ENCODE peak calls at places on chromosomes 7 and 10, in five cellular contexts. W, A, N, I and T are unnamed samples.

GRCh38 chr10:123649672-123650071 is 16.5 kb upstream of the GPR26 start:
- DNase-seq in N (no peak), I (no peak), A (no peak), W (no peak), T (no peak)

GRCh38 chr10:75165684-75166622 is 44.6 kb upstream of the VDAC2 start:
- DNase-seq in A (no peak), N (peak; percentile 82), W (no peak), I (peak; percentile 9), T (peak; percentile 50)

GRCh38 chr7:142303650-142304049 is 45.8 kb upstream of the PRSS58 start:
- DNase-seq in I (no peak), A (no peak), N (peak; percentile 20), W (no peak), T (no peak)

GRCh38 chr10:16809074-16809718 is 8.0 kb downstream of the RSU1 start:
- DNase-seq in A (peak; percentile 42), N (peak; percentile 69), W (no peak), I (peak; percentile 36), T (peak; percentile 79)

GRCh38 chr10:110529596-110530011 is 31.9 kb downstream of the DUSP5 start:
- DNase-seq in I (no peak), A (no peak), W (no peak), N (peak; percentile 65), T (no peak)

GRCh38 chr7:101265622-101266516 is 21.0 kb upstream of the FIS1 start:
- DNase-seq in A (no peak), N (no peak), I (no peak), W (no peak), T (no peak)

GRCh38 chr10:113426181-113426837 is 126.5 kb upstream of the HABP2 start:
- DNase-seq in A (no peak), N (no peak), W (no peak), I (no peak), T (no peak)

GRCh38 chr7:29381206-29382094 is 182.2 kb upstream of the PRR15 start:
- DNase-seq in I (no peak), N (no peak), W (no peak), A (no peak), T (no peak)

GRCh38 chr7:144397086-144397485 is 6.4 kb downstream of the NOBOX start:
- DNase-seq in I (no peak), N (no peak), W (no peak), A (no peak), T (no peak)

GRCh38 chr7:107201795-107202450 is 33.1 kb downstream of the HBP1 start:
- DNase-seq in A (peak; percentile 33), I (peak; percentile 18), N (peak; percentile 51), W (no peak), T (peak; percentile 53)

GRCh38 chr10:75378403-75378802 is 23.2 kb downstream of the ZNF503 start:
- DNase-seq in I (no peak), N (no peak), A (no peak), W (no peak), T (no peak)

GRCh38 chr10:110528224-110528997 is 30.7 kb downstream of the DUSP5 start:
- DNase-seq in N (no peak), W (no peak), A (no peak), I (no peak), T (peak; percentile 87)

GRCh38 chr7:94414481-94414880 is 19.8 kb downstream of the COL1A2 start:
- DNase-seq in I (peak; percentile 77), N (no peak), W (no peak), A (peak; percentile 70), T (peak; percentile 50)

GRCh38 chr10:28897617-28898464 is 220.5 kb downstream of the BAMBI start:
- DNase-seq in W (no peak), A (no peak), N (no peak), I (no peak), T (no peak)

GRCh38 chr7:115731796-115732471 is 298.6 kb downstream of the TFEC start:
- DNase-seq in N (no peak), I (peak; percentile 22), W (no peak), A (no peak), T (no peak)

GRCh38 chr10:23384364-23384763 is 39.8 kb upstream of the C10orf67 start:
- DNase-seq in A (no peak), W (peak; percentile 4), I (peak; percentile 47), N (no peak), T (peak; percentile 43)

GRCh38 chr7:132138817-132139216 is 437.5 kb downstream of the PLXNA4 start:
- DNase-seq in I (no peak), N (no peak), A (no peak), W (no peak), T (no peak)

GRCh38 chr10:11105676-11106004 is 88.0 kb downstream of the CELF2 start:
- DNase-seq in W (no peak), N (no peak), I (no peak), A (no peak), T (no peak)

GRCh38 chr10:117112220-117112619 is 25.9 kb downstream of the VAX1 start:
- DNase-seq in A (no peak), I (no peak), W (no peak), N (no peak), T (peak; percentile 20)

GRCh38 chr10:57692255-57692980 is 575.3 kb downstream of the IPMK start:
- DNase-seq in N (no peak), W (peak; percentile 75), A (peak; percentile 89), I (peak; percentile 84), T (peak; percentile 98)

GRCh38 chr10:13518076-13518692 is 10.6 kb downstream of the BEND7 start:
- DNase-seq in N (peak; percentile 50), A (peak; percentile 27), W (no peak), I (peak; percentile 22), T (peak; percentile 45)

GRCh38 chr7:38813797-38814196 is 95.2 kb downstream of the VPS41 start:
- DNase-seq in N (no peak), I (no peak), W (no peak), A (no peak), T (no peak)

GRCh38 chr10:120506674-120507073 is 49.6 kb downstream of the PLPP4 start:
- DNase-seq in A (no peak), I (no peak), W (peak; percentile 20), N (no peak), T (peak; percentile 44)

GRCh38 chr7:35255909-35256876 is 2.3 kb upstream of the TBX20 start:
- DNase-seq in A (no peak), N (no peak), I (no peak), W (no peak), T (no peak)

GRCh38 chr7:15168489-15168888 is 265.9 kb upstream of the DGKB start:
- DNase-seq in I (no peak), N (no peak), W (peak; percentile 8), A (no peak), T (no peak)

GRCh38 chr10:79926037-79926436 is 22.9 kb downstream of the SFTPD start:
- DNase-seq in I (no peak), A (no peak), W (no peak), N (no peak), T (no peak)

GRCh38 chr10:117398014-117398413 is 22.8 kb upstream of the PDZD8 start:
- DNase-seq in W (no peak), A (no peak), N (no peak), I (no peak), T (no peak)

GRCh38 chr10:1203216-1203615 is 147.0 kb downstream of the WDR37 start:
- DNase-seq in N (no peak), W (no peak), I (no peak), A (no peak), T (no peak)

GRCh38 chr10:15069230-15069629 is 19.3 kb downstream of the ACBD7 start:
- DNase-seq in I (no peak), N (peak; percentile 19), A (no peak), W (no peak), T (no peak)

GRCh38 chr7:95180-95862 is 97.0 kb upstream of the FAM20C start:
- DNase-seq in A (no peak), I (peak; percentile 77), W (no peak), N (no peak), T (no peak)

GRCh38 chr10:95208702-95209391 is 14.8 kb downstream of the ACSM6 start:
- DNase-seq in A (peak; percentile 25), I (no peak), W (no peak), N (no peak), T (peak; percentile 33)

GRCh38 chr7:154953006-154953684 is 49.8 kb downstream of the PAXIP1 start:
- DNase-seq in A (peak; percentile 54), N (peak; percentile 73), W (no peak), I (peak; percentile 29), T (peak; percentile 62)

GRCh38 chr7:124457841-124458240 is 307.8 kb downstream of the GPR37 start:
- DNase-seq in N (no peak), I (peak; percentile 70), A (peak; percentile 67), W (no peak), T (peak; percentile 31)

GRCh38 chr10:11154809-11155208 is 137.1 kb downstream of the CELF2 start:
- DNase-seq in A (no peak), W (no peak), I (peak; percentile 53), N (no peak), T (peak; percentile 5)

GRCh38 chr10:101778151-101778780 is 2.4 kb upstream of the FGF8 start:
- DNase-seq in W (no peak), N (no peak), A (no peak), I (no peak), T (no peak)

GRCh38 chr10:127762925-127763324 is 25.9 kb downstream of the FOXI2 start:
- DNase-seq in A (no peak), W (no peak), I (no peak), N (no peak), T (no peak)

GRCh38 chr10:80416401-80417098 is 8.2 kb downstream of the PRXL2A start:
- DNase-seq in A (peak; percentile 89), N (no peak), W (no peak), I (no peak), T (peak; percentile 95)

GRCh38 chr7:101632641-101633040 is 3.5 kb upstream of the MYL10 start:
- DNase-seq in A (no peak), I (no peak), N (no peak), W (no peak), T (no peak)

GRCh38 chr10:129035052-129035805 is 431.8 kb upstream of the MGMT start:
- DNase-seq in W (no peak), N (peak; percentile 6), A (peak; percentile 26), I (no peak), T (no peak)

GRCh38 chr10:103450201-103450695 is 1.9 kb downstream of the CALHM2 start:
- DNase-seq in I (no peak), A (no peak), N (no peak), W (no peak), T (no peak)
- H3K4me3 ChIP-seq in I (no peak overlapping the region), A (peak overlapping the region; percentile 62), N (peak overlapping the region; percentile 86), W (peak overlapping the region; percentile 71), T (no peak overlapping the region)

GRCh38 chr7:134789967-134790685 is 10.7 kb downstream of the CALD1 start:
- DNase-seq in W (no peak), I (peak; percentile 76), A (peak; percentile 85), N (peak; percentile 27), T (peak; percentile 78)
- H3K4me3 ChIP-seq in W (no peak overlapping the region), I (no peak overlapping the region), A (no peak overlapping the region), N (no peak overlapping the region), T (no peak overlapping the region)

GRCh38 chr10:45580371-45580770 is 92.2 kb downstream of the ZFAND4 start:
- DNase-seq in I (no peak), N (peak; percentile 58), A (no peak), W (no peak), T (no peak)
- H3K4me3 ChIP-seq in I (no peak overlapping the region), N (peak overlapping the region; percentile 60), A (no peak overlapping the region), W (no peak overlapping the region), T (no peak overlapping the region)

GRCh38 chr10:8700689-8701088 is 646.2 kb downstream of the GATA3 start:
- DNase-seq in W (no peak), N (no peak), I (no peak), A (no peak), T (no peak)

GRCh38 chr10:8702181-8702580 is 647.7 kb downstream of the GATA3 start:
- DNase-seq in W (no peak), N (no peak), I (no peak), A (no peak), T (no peak)

GRCh38 chr10:8691498-8692017 is 637.1 kb downstream of the GATA3 start:
- DNase-seq in W (no peak), I (no peak), N (no peak), A (no peak), T (no peak)

GRCh38 chr10:8696746-8697145 is 642.3 kb downstream of the GATA3 start:
- DNase-seq in N (no peak), I (no peak), W (no peak), A (no peak), T (no peak)
- H3K4me3 ChIP-seq in N (no peak overlapping the region), I (no peak overlapping the region), W (no peak overlapping the region), A (no peak overlapping the region), T (no peak overlapping the region)